ENCODE peak calls at places on chromosome 2, in six cellular contexts. M, W, Y, R, E and K are unnamed samples.

GRCh38 chr2:39227628-39228412 is 15.9 kb downstream of the CDKL4 start:
- DNase-seq in R (peak), M (no peak), Y (peak), E (peak), W (peak), K (peak)

GRCh38 chr2:84878896-84879594 is 1.8 kb downstream of the TRABD2A start:
- DNase-seq in R (no peak), M (no peak), Y (no peak), W (no peak), E (no peak), K (no peak)

GRCh38 chr2:21277340-21277739 is 153.6 kb downstream of the TDRD15 start:
- DNase-seq in R (no peak), M (no peak), W (no peak), E (no peak), Y (no peak), K (no peak)

GRCh38 chr2:233813236-233814062 is 35.3 kb downstream of the MROH2A start:
- DNase-seq in R (no peak), W (no peak), Y (no peak), M (no peak), E (peak), K (no peak)

GRCh38 chr2:144320491-144320890 is 199.4 kb downstream of the ZEB2 start:
- DNase-seq in Y (no peak), R (no peak), W (peak), E (peak), M (no peak), K (no peak)

GRCh38 chr2:67561411-67561965 is 164.4 kb downstream of the ETAA1 start:
- DNase-seq in R (no peak), E (no peak), M (peak), Y (no peak), W (peak), K (no peak)

GRCh38 chr2:223090081-223090480 is 38.1 kb downstream of the KCNE4 start:
- DNase-seq in M (no peak), Y (no peak), W (peak), R (no peak), E (no peak), K (no peak)

GRCh38 chr2:18987592-18988073 is 370.8 kb downstream of the OSR1 start:
- DNase-seq in W (peak), M (peak), E (peak), R (no peak), Y (no peak), K (no peak)

GRCh38 chr2:39217192-39217550 is 26.6 kb downstream of the CDKL4 start:
- DNase-seq in M (no peak), W (no peak), E (no peak), Y (no peak), R (no peak), K (no peak)

GRCh38 chr2:203579131-203579643 is 44.1 kb upstream of the RAPH1 start:
- DNase-seq in R (peak), Y (no peak), W (peak), M (no peak), E (no peak), K (no peak)

GRCh38 chr2:33412920-33413319 is 63.5 kb upstream of the RASGRP3 start:
- DNase-seq in R (peak), Y (no peak), M (no peak), E (no peak), W (peak), K (peak)

GRCh38 chr2:48940606-48941005 is 185.1 kb upstream of the LHCGR start:
- DNase-seq in E (no peak), W (no peak), R (no peak), Y (no peak), M (no peak), K (no peak)

GRCh38 chr2:18498531-18498930 is 61.9 kb downstream of the RDH14 start:
- DNase-seq in R (no peak), Y (no peak), M (no peak), W (peak), E (no peak), K (no peak)

GRCh38 chr2:234787114-234787513 is 164.7 kb upstream of the SH3BP4 start:
- DNase-seq in M (no peak), R (no peak), W (no peak), E (no peak), Y (no peak), K (no peak)

DNA sequence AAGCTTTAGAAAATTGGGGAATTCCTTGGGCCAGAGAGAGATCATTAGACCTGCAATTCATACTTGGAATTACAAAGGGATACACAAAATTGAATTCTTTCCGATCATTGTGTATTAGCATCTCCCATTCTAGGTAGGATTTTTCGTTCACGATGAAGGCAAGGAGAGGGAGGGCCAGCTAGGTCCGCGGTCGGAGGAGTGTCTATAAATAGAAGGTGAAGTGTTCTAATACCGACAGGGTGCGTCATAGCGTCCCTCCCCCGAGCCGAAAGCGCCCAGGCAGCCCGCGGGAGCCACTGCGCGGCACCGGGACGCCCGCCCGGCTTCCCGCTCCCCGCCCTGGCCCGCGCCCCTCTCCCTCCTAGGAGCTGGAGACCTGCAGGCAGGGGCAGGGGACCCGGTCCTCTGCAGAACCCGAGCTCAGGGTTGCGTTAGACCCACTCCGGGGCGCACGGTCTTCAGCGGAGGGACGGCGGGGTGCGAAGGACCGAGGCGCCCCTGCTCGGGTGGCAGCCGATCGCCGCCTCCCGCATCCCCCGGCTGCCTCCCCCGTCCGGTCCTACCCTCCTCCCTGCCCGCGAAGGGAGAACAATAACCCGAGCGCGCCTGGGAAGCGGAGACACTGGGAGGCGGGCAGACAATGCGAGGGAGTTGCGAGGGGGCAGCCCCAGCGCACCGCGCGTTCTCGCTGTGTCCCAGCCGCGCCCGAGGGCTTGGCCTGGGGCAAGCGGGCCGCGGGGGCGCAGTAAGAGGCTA is 114.1 kb upstream of the SERTAD2 start:
- DNase-seq in W (peak), R (peak), M (peak), Y (peak), E (peak), K (peak)
- TF ChIP-seq CTCF in W (no peak), R (no peak), M (peak), Y (no peak), E (peak), K (peak)

DNA sequence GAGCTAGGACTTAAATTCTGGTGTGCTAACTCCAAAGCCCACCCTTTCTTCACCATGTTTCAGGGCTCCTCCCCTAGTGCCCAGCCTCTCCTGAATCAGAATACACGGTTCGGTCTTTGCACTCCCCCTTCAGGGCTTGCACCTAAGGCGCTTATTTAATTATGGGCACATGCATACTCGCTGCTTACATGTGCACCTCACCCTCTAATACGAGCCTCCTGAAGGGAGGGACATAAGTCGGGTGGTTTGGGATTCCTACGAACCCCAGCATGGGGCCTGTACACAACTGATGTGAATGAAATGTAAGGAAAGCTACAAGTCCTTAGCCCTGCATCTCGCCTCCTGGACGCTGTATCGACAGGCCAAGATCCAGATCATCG is 435 bp downstream of the IFT172 start:
- DNase-seq in Y (no peak), M (no peak), E (no peak), W (no peak), R (peak), K (no peak)
- TF ChIP-seq CTCF in Y (no peak), M (no peak), E (no peak), W (no peak), R (no peak), K (no peak)

GRCh38 chr2:189696223-189696622 is 21.8 kb downstream of the ANKAR start:
- DNase-seq in E (no peak), R (no peak), W (no peak), M (no peak), Y (no peak), K (no peak)

GRCh38 chr2:189700681-189701080 is 26.2 kb downstream of the ANKAR start:
- DNase-seq in E (no peak), R (no peak), M (no peak), Y (no peak), W (no peak), K (no peak)

GRCh38 chr2:189702071-189702470 is 27.6 kb downstream of the ANKAR start:
- DNase-seq in W (peak), E (no peak), Y (no peak), R (no peak), M (no peak), K (no peak)

GRCh38 chr2:189698020-189698887 is 23.8 kb downstream of the ANKAR start:
- DNase-seq in Y (peak), M (no peak), W (peak), R (peak), E (no peak), K (peak)
- TF ChIP-seq CTCF in Y (peak), M (peak), W (peak), R (peak), E (peak), K (peak)

DNA sequence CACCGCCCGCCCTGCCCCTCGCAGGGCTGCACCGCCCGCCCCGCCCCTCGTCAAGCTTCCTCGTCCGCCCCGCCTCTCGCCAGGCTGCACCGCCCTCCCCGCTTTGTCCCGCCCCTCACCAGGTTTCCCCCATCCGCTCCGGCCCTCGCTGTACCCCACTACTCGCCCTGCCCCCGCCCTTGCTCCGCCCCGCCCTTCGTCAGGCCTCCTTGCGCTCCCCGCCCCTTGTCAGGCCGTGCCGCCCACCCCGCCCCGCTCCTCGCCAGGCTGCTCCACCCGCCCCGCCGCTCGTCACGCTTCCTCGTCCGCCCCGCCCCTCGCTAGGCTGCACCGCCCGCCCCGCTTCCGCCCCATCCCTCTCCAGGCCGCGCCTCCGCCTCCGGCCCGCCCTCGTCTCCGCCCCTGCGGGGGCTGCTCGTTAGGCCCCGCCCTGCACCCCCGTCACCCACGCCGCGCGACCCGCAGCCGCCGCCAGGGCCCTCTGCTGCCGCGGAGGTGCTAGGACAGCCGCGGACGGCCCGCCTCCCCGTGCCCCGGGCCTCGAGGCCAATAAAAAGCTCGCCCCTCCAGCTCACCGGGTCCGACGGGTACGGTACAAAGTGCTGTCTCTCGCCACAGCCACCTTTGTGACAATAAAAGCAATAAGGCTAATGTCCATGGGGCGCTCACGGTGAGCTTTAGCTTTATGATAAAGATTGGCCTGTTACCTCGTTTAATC is 574 bp upstream of the DNPEP start:
- DNase-seq in R (peak), Y (peak), E (peak), W (peak), M (no peak), K (peak)
- TF ChIP-seq CTCF in R (peak), Y (peak), E (peak), W (peak), M (peak), K (peak)

GRCh38 chr2:43054367-43054766 is 172.0 kb downstream of the ZFP36L2 start:
- DNase-seq in M (no peak), W (no peak), E (peak), Y (no peak), R (no peak), K (no peak)

GRCh38 chr2:43052944-43053306 is 173.5 kb downstream of the ZFP36L2 start:
- DNase-seq in Y (no peak), R (no peak), W (no peak), E (no peak), M (no peak), K (no peak)

GRCh38 chr2:43051316-43051715 is 175.1 kb downstream of the ZFP36L2 start:
- DNase-seq in Y (no peak), W (peak), M (no peak), E (peak), R (no peak), K (no peak)

GRCh38 chr2:43050866-43051265 is 175.5 kb downstream of the ZFP36L2 start:
- DNase-seq in E (peak), M (no peak), W (no peak), R (no peak), Y (no peak), K (no peak)

GRCh38 chr2:43052204-43052943 is 174.0 kb downstream of the ZFP36L2 start:
- DNase-seq in Y (no peak), M (no peak), R (no peak), W (peak), E (no peak), K (no peak)
- TF ChIP-seq CTCF in Y (no peak), M (no peak), R (no peak), W (no peak), E (no peak), K (no peak)

GRCh38 chr2:25421746-25422431 is 80.2 kb upstream of the DNMT3A start:
- DNase-seq in W (no peak), Y (no peak), E (no peak), M (no peak), R (peak), K (peak)

GRCh38 chr2:25421289-25421688 is 79.6 kb upstream of the DNMT3A start:
- DNase-seq in W (no peak), Y (no peak), E (no peak), R (peak), M (no peak), K (no peak)

GRCh38 chr2:25418944-25419677 is 77.4 kb upstream of the DNMT3A start:
- DNase-seq in Y (no peak), R (peak), W (no peak), E (no peak), M (no peak), K (no peak)

GRCh38 chr2:25419678-25420242 is 78.0 kb upstream of the DNMT3A start:
- DNase-seq in W (no peak), M (no peak), R (peak), Y (peak), E (no peak), K (peak)

GRCh38 chr2:25420820-25421237 is 79.1 kb upstream of the DNMT3A start:
- DNase-seq in Y (no peak), R (peak), E (no peak), W (no peak), M (no peak), K (peak)
- TF ChIP-seq CTCF in Y (no peak), R (no peak), E (no peak), W (no peak), M (no peak), K (no peak)